ENCODE peak calls at places on chromosomes 2 and 18, in seven cellular contexts. P is tibial nerve, A is right atrium auricular region, N is right lobe of liver, M is K562, R is upper lobe of right lung, E is right cardiac atrium. Z is an unnamed sample.

GRCh38 chr2:38581193-38582147 is 21.3 kb downstream of the HNRNPLL start:
- DNase-seq in E (no peak), P (no peak), R (no peak), A (no peak), N (no peak), M (peak), Z (no peak)

GRCh38 chr2:196315388-196316049 is 144.1 kb upstream of the STK17B start:
- DNase-seq in E (no peak), P (no peak), A (no peak), M (no peak), R (no peak), N (no peak), Z (no peak)

GRCh38 chr2:202491514-202491913 is 115.4 kb downstream of the BMPR2 start:
- DNase-seq in A (no peak), E (no peak), N (no peak), M (no peak), R (no peak), P (no peak), Z (no peak)

GRCh38 chr2:234949762-234950434 is 1.9 kb upstream of the SH3BP4 start:
- DNase-seq in E (no peak), A (no peak), N (no peak), P (no peak), M (no peak), R (no peak), Z (no peak)

GRCh38 chr2:21333694-21334093 is 209.9 kb downstream of the TDRD15 start:
- DNase-seq in N (no peak), R (no peak), P (no peak), E (no peak), A (no peak), M (no peak), Z (no peak)

GRCh38 chr2:176129013-176129796 is at the start of gene HOXD8:
- DNase-seq in P (no peak), M (peak), A (no peak), E (no peak), R (peak), N (no peak), Z (peak)

GRCh38 chr18:13680612-13681011 is 45.7 kb downstream of the FAM210A start:
- DNase-seq in R (no peak), A (no peak), P (no peak), N (no peak), E (peak), M (peak), Z (no peak)

GRCh38 chr2:223732346-223732745 is 105.0 kb downstream of the AP1S3 start:
- DNase-seq in A (no peak), R (no peak), E (no peak), P (no peak), N (no peak), M (no peak), Z (no peak)

GRCh38 chr18:1104265-1104792 is 199.7 kb downstream of the ADCYAP1 start:
- DNase-seq in R (no peak), N (no peak), E (no peak), M (no peak), P (no peak), A (no peak), Z (no peak)

GRCh38 chr2:91442246-91442905 is 2750.9 kb downstream of the RPIA start:
- DNase-seq in P (no peak), M (peak), N (peak), E (no peak), R (peak), A (no peak), Z (no peak)

GRCh38 chr18:40485318-40485717 is 1469.7 kb upstream of the PIK3C3 start:
- DNase-seq in N (no peak), A (no peak), P (no peak), E (no peak), M (no peak), R (no peak), Z (no peak)

GRCh38 chr18:62214790-62215189 is 27.7 kb downstream of the RELCH start:
- DNase-seq in A (no peak), N (no peak), P (no peak), R (no peak), E (no peak), M (no peak), Z (no peak)

GRCh38 chr2:181823405-181823804 is 68.1 kb upstream of the ITPRID2 start:
- DNase-seq in M (no peak), P (no peak), A (no peak), R (no peak), E (no peak), N (no peak), Z (no peak)

GRCh38 chr18:2959341-2959740 is 53.6 kb downstream of the LPIN2 start:
- DNase-seq in R (no peak), E (no peak), P (no peak), A (no peak), N (no peak), M (no peak), Z (no peak)

GRCh38 chr18:5951515-5952081 is 56.3 kb upstream of the TMEM200C start:
- DNase-seq in P (no peak), M (no peak), A (no peak), E (no peak), R (no peak), N (no peak), Z (no peak)

GRCh38 chr2:11477994-11478393 is 12.0 kb upstream of the E2F6 start:
- DNase-seq in N (peak), P (peak), M (peak), A (peak), E (peak), R (peak), Z (peak)

GRCh38 chr2:47086054-47086471 is 69.0 kb downstream of the STPG4 start:
- DNase-seq in P (no peak), N (no peak), E (no peak), R (no peak), M (no peak), A (no peak), Z (no peak)

GRCh38 chr2:157229572-157229971 is 27.9 kb upstream of the GALNT5 start:
- DNase-seq in A (no peak), P (no peak), E (no peak), N (no peak), R (no peak), M (no peak), Z (no peak)

GRCh38 chr18:77032121-77032758 is 100.3 kb downstream of the MBP start:
- DNase-seq in N (no peak), A (no peak), M (no peak), R (no peak), E (no peak), P (no peak), Z (no peak)

GRCh38 chr2:138432971-138433370 is 68.6 kb upstream of the SPOPL start:
- DNase-seq in P (no peak), M (peak), E (no peak), N (no peak), A (no peak), R (no peak), Z (no peak)

DNA sequence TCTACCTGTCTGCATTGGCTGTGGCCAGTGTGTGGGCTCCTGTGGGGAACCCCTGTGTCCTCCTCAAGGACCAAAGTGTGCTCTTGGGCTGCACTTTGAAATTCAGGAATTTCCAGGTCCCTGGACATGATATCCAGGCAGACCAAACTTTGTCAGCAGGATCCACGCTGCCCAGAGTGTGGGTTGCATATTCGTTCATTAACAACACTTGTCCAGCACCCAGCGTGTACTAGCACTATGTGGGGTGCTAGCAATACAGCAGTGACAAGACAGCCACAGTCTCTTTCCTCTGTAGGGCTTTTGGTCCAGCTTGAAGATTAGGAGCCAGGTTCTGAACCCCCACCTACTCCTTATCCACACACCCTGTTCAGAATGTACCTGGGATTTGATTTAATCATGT is 304.5 kb downstream of the ZNF521 start:
- DNase-seq in M (no peak), N (no peak), P (no peak), E (no peak), A (no peak), R (no peak), Z (no peak)
- H3K27ac ChIP-seq in M (no peak), N (no peak), P (no peak), E (no peak), A (no peak), R (no peak), Z (no peak)

GRCh38 chr2:236103981-236104380 is 64.2 kb downstream of the GBX2 start:
- DNase-seq in E (no peak), A (no peak), P (no peak), M (no peak), N (no peak), R (peak), Z (no peak)
- H3K27ac ChIP-seq in E (no peak), A (no peak), P (no peak), M (no peak), N (no peak), R (no peak), Z (no peak)

DNA sequence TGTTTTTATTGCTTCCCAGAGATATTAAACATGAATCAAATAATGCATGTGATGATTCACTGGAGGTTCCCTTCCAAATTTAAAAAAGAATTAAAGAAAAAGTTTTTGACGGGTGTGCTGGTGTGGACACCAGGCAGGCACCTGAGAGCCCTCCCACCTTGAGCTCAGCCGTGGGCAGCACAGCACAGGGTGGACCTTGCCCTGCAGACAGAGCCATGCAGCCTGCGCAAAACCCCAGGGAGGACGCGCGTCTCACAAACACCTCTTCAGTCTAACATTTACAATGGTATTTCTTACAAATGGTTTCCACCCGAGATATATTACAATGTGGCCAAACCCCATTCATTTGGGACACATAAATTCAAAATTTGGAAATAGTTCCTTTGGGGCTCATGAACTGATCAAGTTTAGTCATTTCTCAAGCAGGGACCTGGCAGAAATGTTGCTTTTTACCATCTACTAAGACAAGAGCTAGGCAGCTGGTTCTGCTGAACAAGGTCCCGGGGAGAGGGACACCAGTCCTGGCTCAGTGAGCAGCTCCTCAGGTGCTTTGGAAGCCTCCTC is 45.4 kb downstream of the ODC1 start:
- DNase-seq in M (no peak), N (peak), P (no peak), E (no peak), R (no peak), A (no peak), Z (no peak)
- H3K27ac ChIP-seq in M (no peak), N (peak), P (no peak), E (no peak), R (peak), A (no peak), Z (no peak)

GRCh38 chr18:48950536-48951447 is at the start of gene SMAD7:
- DNase-seq in R (peak), A (no peak), E (peak), N (no peak), M (no peak), P (peak), Z (no peak)

GRCh38 chr18:48952287-48953095 is 1.7 kb upstream of the SMAD7 start:
- DNase-seq in R (peak), M (peak), A (peak), N (peak), E (peak), P (peak), Z (peak)

GRCh38 chr18:48951448-48952286 is 902 bp upstream of the SMAD7 start:
- DNase-seq in M (peak), N (peak), R (peak), P (peak), E (peak), A (peak), Z (peak)

GRCh38 chr18:48954837-48955527 is 4.2 kb upstream of the SMAD7 start:
- DNase-seq in E (peak), R (no peak), A (no peak), P (no peak), M (no peak), N (no peak), Z (no peak)

DNA sequence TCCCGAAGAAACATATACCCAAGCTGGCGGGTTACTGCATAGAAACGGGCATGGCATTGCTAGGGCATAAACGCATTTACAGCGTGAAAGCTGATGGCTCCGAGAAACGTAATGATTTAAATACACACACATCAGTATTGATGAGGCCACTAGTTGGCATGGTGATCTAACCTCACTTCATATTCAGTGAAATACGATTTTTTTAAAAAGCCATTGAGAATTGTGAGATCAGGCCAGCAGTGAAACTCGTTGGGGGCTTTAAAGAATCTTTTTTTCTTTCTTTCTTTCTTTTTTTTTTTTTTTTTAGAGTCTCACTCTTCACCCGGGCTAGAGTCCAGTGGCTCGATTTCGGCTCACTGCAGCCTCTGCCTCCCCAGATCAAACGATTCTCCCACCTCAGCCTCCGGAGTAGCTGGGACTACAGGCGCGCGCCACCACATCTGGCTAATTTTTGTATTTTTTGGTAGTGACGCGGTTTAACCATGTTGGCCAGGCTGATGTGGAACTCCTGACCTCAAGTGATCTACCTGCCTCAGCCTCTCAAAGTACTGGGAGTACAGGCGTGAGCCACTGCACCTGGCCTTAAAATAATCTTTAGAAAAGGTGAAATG is 2.4 kb upstream of the SMAD7 start:
- DNase-seq in P (no peak), A (no peak), N (no peak), R (no peak), M (no peak), E (no peak), Z (no peak)
- H3K27ac ChIP-seq in P (peak), A (peak), N (peak), R (peak), M (no peak), E (peak), Z (peak)

GRCh38 chr2:98155721-98156120 is 68.8 kb downstream of the VWA3B start:
- DNase-seq in P (no peak), R (no peak), A (no peak), N (no peak), M (no peak), E (no peak), Z (no peak)

GRCh38 chr2:98148968-98149697 is 62.2 kb downstream of the VWA3B start:
- DNase-seq in P (no peak), E (no peak), M (peak), A (no peak), N (no peak), R (no peak), Z (no peak)

GRCh38 chr2:98157557-98157956 is 70.6 kb downstream of the VWA3B start:
- DNase-seq in E (no peak), N (no peak), M (peak), R (no peak), A (no peak), P (no peak), Z (no peak)

GRCh38 chr2:98155291-98155690 is 68.3 kb downstream of the VWA3B start:
- DNase-seq in N (no peak), M (no peak), R (no peak), E (no peak), P (no peak), A (no peak), Z (no peak)

DNA sequence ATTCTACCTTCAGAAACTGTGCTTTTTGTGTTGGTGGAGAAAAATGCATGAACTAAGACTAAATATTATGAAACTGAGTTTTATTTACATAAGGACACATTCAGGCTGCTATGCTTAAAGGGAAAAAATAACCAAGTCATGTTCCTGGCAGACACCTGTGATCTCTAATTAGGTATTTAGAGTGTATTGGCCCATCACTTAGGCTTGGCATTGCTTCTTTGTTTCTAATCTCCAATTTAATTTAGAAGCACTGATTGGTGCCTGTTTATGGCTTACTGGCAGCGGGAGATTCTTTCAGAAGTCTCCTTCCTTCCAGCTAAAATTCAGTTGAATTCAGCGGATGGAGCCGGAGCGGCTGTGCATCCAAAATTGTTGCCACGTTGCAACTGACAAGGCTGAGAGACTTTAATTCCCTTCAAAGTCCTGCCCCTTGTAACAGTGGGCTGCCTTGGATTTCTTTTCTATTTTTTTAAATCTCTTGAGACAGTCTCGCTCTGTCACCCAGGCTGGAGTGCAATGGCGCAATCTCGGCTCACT is 66.5 kb downstream of the VWA3B start:
- DNase-seq in N (no peak), R (no peak), P (no peak), M (no peak), A (no peak), E (no peak), Z (no peak)
- H3K27ac ChIP-seq in N (no peak), R (no peak), P (no peak), M (no peak), A (peak), E (peak), Z (peak)

DNA sequence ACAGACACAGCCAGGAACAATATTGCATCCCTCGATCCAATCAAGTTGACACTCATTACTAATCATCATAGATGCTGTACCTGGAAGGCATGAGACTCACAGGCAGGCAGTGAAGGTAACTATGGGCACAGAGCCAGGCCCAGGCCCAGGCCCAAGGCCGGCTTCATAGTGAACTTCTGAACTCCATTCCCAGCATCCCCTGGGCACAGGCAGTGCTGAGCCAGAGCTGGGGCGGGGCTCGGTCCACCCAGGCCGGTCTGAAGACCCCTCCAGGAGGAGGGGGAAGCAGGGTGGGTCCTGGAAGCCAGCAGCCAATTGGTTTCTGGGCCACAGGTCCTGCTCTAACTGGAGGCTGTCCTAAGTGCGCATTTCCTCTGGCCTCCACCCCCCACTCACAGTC is 37.6 kb downstream of the MLPH start:
- DNase-seq in R (no peak), A (no peak), E (no peak), N (peak), M (no peak), P (no peak), Z (no peak)
- H3K27ac ChIP-seq in R (no peak), A (no peak), E (no peak), N (no peak), M (no peak), P (no peak), Z (no peak)

DNA sequence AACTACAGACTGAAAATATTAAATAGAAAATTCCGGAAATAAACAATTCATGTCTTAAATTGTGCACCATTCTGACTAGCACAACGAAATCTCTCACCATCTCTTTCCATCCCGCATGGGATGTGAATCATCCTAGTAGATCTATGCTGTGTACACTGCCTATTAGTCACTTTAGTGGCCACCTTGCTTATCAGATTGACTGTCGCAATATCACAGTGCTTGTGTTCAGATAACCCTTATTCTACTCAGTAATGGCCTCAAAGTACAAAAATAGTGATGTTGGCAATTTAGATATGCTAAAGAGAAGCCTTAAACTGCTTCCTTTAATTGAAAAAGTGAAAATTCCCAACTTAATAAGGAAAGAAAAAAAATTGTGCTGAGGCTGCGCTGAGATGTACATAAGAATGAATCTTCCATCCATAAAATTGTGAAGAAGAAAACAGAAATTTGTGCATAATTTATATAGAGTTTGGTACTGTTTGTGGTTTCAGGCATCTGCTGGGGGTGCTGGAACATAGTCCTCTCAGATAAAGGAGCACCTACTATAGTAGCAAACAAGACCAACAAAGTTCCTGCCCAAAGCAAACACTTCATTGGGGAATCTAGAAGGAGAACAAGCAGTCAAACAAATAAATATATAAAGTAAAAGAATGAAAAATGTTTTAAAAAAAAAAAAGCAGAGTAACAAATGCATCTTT is 12.0 kb downstream of the PSMD1 start:
- DNase-seq in A (no peak), P (no peak), E (no peak), N (no peak), M (peak), R (no peak), Z (no peak)
- H3K27ac ChIP-seq in A (no peak), P (no peak), E (no peak), N (no peak), M (no peak), R (no peak), Z (no peak)

DNA sequence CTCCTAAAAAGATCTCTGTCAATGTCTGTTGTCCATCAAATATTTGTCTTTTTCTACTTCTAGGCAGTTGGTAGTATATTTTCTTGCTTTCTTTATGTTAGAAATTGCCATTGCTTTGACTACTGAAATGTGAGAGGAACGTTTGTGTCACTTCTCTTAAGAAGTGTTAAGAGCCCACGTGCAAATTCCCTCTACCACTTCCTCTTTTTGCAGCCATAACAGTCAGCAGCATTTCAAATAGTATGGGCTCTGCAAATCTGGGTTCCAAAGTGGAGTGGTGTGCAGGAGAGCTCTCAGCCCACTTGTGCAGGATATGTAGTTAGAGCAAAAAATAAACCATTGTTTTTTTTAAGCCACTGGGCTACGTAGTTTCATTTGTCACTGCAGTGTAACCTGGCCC is 314.0 kb downstream of the MEIS1 start:
- DNase-seq in E (no peak), N (no peak), P (no peak), A (no peak), M (no peak), R (no peak), Z (no peak)
- H3K27ac ChIP-seq in E (no peak), N (no peak), P (no peak), A (no peak), M (no peak), R (no peak), Z (no peak)

Z was measured in gastrocnemius medialis.